ENCODE peak calls at places on chromosomes 5 and 9, in eight cellular contexts. C is transverse colon, B is upper lobe of left lung, A is stomach, T is tibial nerve, S is sigmoid colon, N is suprapubic skin, G is ovary. K is an unnamed sample.

GRCh38 chr5:1312206-1312605 is 17.3 kb upstream of the TERT start:
- DNase-seq in G (peak; percentile 8), A (no peak), S (peak; percentile 35), N (peak; percentile 33), C (no peak), T (no peak), B (no peak), K (no peak)

GRCh38 chr9:123033864-123034598 is 564 bp downstream of the GPR21 start:
- DNase-seq in N (no peak), T (no peak), B (no peak), A (no peak), G (no peak), C (no peak), S (no peak), K (no peak)

GRCh38 chr9:95575796-95576195 is 59.0 kb upstream of the PTCH1 start:
- DNase-seq in T (no peak), N (no peak), B (no peak), S (no peak), C (no peak), A (no peak), G (no peak), K (no peak)

GRCh38 chr5:109903061-109903460 is 213.3 kb downstream of the MAN2A1 start:
- DNase-seq in G (no peak), C (no peak), N (no peak), S (no peak), A (no peak), B (no peak), T (no peak), K (no peak)

GRCh38 chr5:155025890-155026289 is 12.3 kb downstream of the KIF4B start:
- DNase-seq in T (no peak), B (no peak), N (no peak), S (no peak), G (no peak), A (no peak), C (no peak), K (no peak)

GRCh38 chr9:94772654-94773303 is 46.3 kb downstream of the AOPEP start:
- DNase-seq in G (no peak), T (no peak), S (no peak), A (no peak), N (no peak), C (no peak), B (no peak), K (no peak)

GRCh38 chr5:54845567-54845941 is 139.8 kb downstream of the ESM1 start:
- DNase-seq in T (no peak), S (no peak), C (no peak), G (no peak), A (no peak), B (no peak), N (no peak), K (no peak)

GRCh38 chr5:56168066-56168478 is 65.1 kb downstream of the ANKRD55 start:
- DNase-seq in B (no peak), A (no peak), C (no peak), T (no peak), S (no peak), N (no peak), G (no peak), K (no peak)

GRCh38 chr5:2737273-2738155 is 14.0 kb downstream of the IRX2 start:
- DNase-seq in A (no peak), C (no peak), N (peak; percentile 50), B (no peak), G (no peak), T (no peak), S (peak; percentile 22), K (no peak)

DNA sequence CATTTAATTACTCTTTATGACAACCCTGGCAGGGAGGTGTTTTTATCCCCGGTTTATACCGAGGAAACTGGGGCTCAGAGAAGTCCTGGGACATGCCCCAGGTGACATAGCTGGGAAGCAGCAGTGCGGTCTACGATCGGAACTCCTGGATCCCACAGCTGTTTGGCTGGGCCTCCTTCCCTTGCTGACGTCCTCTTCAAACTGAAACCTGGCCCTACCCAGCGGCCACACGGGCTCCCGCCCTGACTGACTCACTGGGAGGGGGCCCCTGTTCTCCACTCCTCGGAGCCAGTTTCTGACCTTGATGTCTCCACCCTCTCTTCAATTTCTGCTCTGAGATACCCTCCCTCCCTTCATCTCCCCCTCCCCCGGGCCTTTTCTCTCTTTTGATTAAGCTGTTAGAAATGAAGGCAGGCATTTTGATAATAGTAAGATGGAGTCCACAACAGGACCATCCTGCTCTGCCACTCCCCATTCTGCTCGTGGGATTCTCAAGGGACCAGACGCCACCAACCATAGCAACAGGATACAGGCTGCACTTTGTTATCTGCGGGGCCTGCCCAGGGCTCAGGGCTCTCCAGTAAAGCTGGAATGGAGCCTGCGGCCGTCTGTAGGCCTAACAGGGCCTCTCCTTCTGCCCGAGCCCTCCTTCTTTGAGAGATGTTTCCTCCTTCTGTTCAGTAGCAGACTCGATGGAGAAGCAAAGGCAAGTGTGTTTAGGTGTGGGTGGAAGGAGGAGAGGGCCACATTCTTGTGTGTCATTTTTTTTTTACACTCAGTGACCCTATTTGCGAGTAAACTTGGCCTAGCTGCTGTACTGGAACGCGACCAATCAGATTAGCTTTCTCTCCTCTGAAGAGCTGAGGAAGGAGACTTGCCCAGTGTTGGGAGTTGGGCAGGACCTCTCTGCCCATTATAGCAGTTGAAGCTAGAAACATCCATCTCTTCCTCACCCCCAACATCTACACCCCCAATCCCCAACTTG is 8.7 kb upstream of the EPB41L4B start:
- DNase-seq in T (peak; percentile 38), S (peak; percentile 67), G (peak; percentile 78), B (peak; percentile 54), C (peak; percentile 82), A (peak; percentile 88), N (peak; percentile 73), K (peak; percentile 28)
- TF ChIP-seq EP300 in T (no peak), S (no peak), G (no peak), B (no peak), C (no peak), A (no peak), N (no peak), K (no peak)

DNA sequence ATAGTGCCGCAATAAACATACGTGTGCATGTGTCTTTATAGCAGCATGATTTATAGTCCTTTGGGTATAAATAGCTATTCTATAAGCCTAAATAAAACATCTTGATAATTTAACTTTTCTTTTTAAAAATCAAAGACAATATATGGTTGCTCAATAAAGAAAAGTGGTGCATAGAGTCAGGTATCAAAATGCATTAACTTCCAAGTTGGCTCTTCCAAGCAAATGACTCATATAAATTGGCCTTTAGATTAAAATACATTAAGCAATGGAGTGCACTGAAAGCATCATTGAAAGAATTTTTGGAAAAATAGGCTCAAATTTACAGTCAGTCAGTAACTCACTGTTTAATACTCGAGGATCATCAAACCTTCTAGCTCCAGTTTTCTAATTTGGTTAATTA is 106.6 kb downstream of the PLCXD3 start:
- DNase-seq in T (no peak), G (no peak), A (no peak), C (no peak), N (no peak), S (no peak), B (no peak), K (no peak)
- TF ChIP-seq EP300 in T (no peak), G (no peak), A (no peak), C (no peak), N (no peak), S (no peak), B (no peak), K (no peak)

GRCh38 chr9:90058364-90058763 is 453.6 kb downstream of the GADD45G start:
- DNase-seq in S (no peak), C (no peak), B (no peak), N (no peak), A (no peak), T (no peak), G (no peak), K (no peak)
- TF ChIP-seq EP300 in S (no peak), C (no peak), B (no peak), N (no peak), A (no peak), T (no peak), G (no peak), K (no peak)

GRCh38 chr5:113771483-113771882 is 258.0 kb downstream of the YTHDC2 start:
- DNase-seq in A (no peak), S (no peak), C (no peak), T (no peak), N (no peak), B (no peak), G (no peak), K (no peak)
- TF ChIP-seq EP300 in A (no peak), S (no peak), C (no peak), T (no peak), N (no peak), B (no peak), G (no peak), K (no peak)

GRCh38 chr5:58450018-58450417 is 9.9 kb downstream of the PLK2 start:
- DNase-seq in T (no peak), N (no peak), G (no peak), C (no peak), S (no peak), A (no peak), B (no peak), K (no peak)
- TF ChIP-seq EP300 in T (no peak), N (no peak), G (no peak), C (no peak), S (no peak), A (no peak), B (no peak), K (no peak)

GRCh38 chr5:179759961-179760541 is 27.4 kb downstream of the MAML1 start:
- DNase-seq in S (no peak), T (no peak), G (no peak), A (no peak), N (no peak), B (no peak), C (no peak), K (no peak)
- TF ChIP-seq EP300 in S (no peak), T (no peak), G (no peak), A (no peak), N (no peak), B (no peak), C (no peak), K (no peak)

DNA sequence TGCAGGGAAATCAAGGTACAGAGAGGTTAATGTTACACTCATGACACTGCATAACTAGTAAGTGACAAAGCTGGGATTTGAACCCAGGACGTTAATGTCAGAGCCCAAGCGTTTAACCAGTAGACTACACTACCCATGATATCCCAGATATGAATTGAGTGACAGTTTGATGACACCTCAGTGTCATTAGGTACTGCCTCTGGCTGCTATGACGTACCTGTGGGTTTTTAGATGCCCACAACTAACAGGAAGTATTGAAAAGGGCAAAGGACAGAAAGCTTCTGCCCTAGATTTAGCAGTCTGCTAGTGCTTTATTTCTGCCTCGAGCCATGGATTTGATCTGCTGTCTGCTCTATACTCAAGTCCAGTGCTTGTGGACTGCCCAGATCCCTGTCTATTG is 56.2 kb downstream of the GLRA1 start:
- DNase-seq in N (no peak), A (no peak), T (no peak), C (no peak), G (no peak), S (no peak), B (no peak), K (no peak)
- TF ChIP-seq EP300 in N (no peak), A (no peak), T (no peak), C (no peak), G (no peak), S (no peak), B (no peak), K (no peak)

GRCh38 chr9:108934323-108934885 is at the start of gene ABITRAM:
- DNase-seq in S (peak; percentile 86), T (peak; percentile 37), G (peak; percentile 79), A (peak; percentile 75), N (peak; percentile 72), C (peak; percentile 76), B (peak; percentile 96), K (peak; percentile 84)
- TF ChIP-seq EP300 in S (no peak), T (no peak), G (no peak), A (no peak), N (no peak), C (no peak), B (no peak), K (no peak)

K was measured in A549.